ENCODE peak calls at places on chromosomes 12 and 14, in seven cellular contexts. R is heart left ventricle, Y is right atrium auricular region, H is SHP77, B is H7, A is AG20443, V is NCI-H1105. P is an unnamed sample.
A peak's percentile ranks its signal among the peaks of the same experiment; 100 is the strongest.

GRCh38 chr12:106919910-106920544 is 35.7 kb upstream of the TMEM263 start:
- DNase-seq in R (no peak), Y (no peak), H (peak; percentile 30), B (no peak), A (peak; percentile 65), V (peak; percentile 56), P (no peak)

GRCh38 chr14:55107766-55108554 is 21.1 kb upstream of the LGALS3 start:
- DNase-seq in R (peak; percentile 93), Y (peak; percentile 91), H (peak; percentile 66), B (peak; percentile 74), A (peak; percentile 96), V (no peak), P (no peak)

GRCh38 chr12:81085832-81086231 is 8.0 kb downstream of the ACSS3 start:
- DNase-seq in R (no peak), Y (no peak), H (no peak), B (no peak), A (no peak), V (no peak), P (no peak)

GRCh38 chr12:132904718-132905328 is 17.4 kb upstream of the CHFR start:
- DNase-seq in R (peak; percentile 94), Y (peak; percentile 82), H (no peak), B (peak; percentile 96), A (peak; percentile 76), V (no peak), P (peak; percentile 44)

GRCh38 chr12:32605326-32606095 is 73.6 kb upstream of the DNM1L start:
- DNase-seq in R (no peak), Y (no peak), H (no peak), B (no peak), A (no peak), V (no peak), P (no peak)

GRCh38 chr12:64610660-64611429 is 550 bp downstream of the RASSF3 start:
- DNase-seq in R (peak; percentile 89), Y (peak; percentile 69), H (peak; percentile 47), B (peak; percentile 90), A (peak; percentile 85), V (peak; percentile 35), P (no peak)

GRCh38 chr14:24259282-24260025 is 3.5 kb downstream of the TGM1 start:
- DNase-seq in R (no peak), Y (no peak), H (no peak), B (no peak), A (peak; percentile 90), V (no peak), P (no peak)

GRCh38 chr12:131264625-131265024 is 310.9 kb downstream of the ADGRD1 start:
- DNase-seq in R (no peak), Y (no peak), H (peak; percentile 41), B (no peak), A (no peak), V (no peak), P (no peak)

GRCh38 chr14:105365101-105365500 is 33.2 kb upstream of the TEX22 start:
- DNase-seq in R (no peak), Y (no peak), H (no peak), B (no peak), A (no peak), V (no peak), P (no peak)

GRCh38 chr14:66117600-66117999 is 368.6 kb upstream of the CCDC196 start:
- DNase-seq in R (no peak), Y (no peak), H (no peak), B (no peak), A (peak; percentile 75), V (no peak), P (no peak)

GRCh38 chr14:77212933-77213656 is 31.5 kb downstream of the TMEM63C start:
- DNase-seq in R (no peak), Y (no peak), H (peak; percentile 40), B (peak; percentile 92), A (peak; percentile 58), V (peak; percentile 72), P (peak; percentile 21)

GRCh38 chr14:72644038-72644437 is 249.9 kb downstream of the DPF3 start:
- DNase-seq in R (no peak), Y (no peak), H (no peak), B (no peak), A (no peak), V (no peak), P (peak; percentile 15)

GRCh38 chr12:101793401-101793800 is 37.4 kb downstream of the GNPTAB start:
- DNase-seq in R (no peak), Y (no peak), H (no peak), B (no peak), A (peak; percentile 59), V (no peak), P (no peak)

P was measured in anterior cingulate cortex.